ENCODE peak calls at places on chromosomes 7 and 10, in six cellular contexts. Q, P, H, L, G and X are unnamed samples.

GRCh38 chr10:31954410-31955191 is 26.0 kb upstream of the ARHGAP12 start:
- DNase-seq in L (no peak), H (no peak), P (no peak), Q (no peak), G (no peak), X (no peak)

GRCh38 chr10:89591111-89591795 is 53.8 kb downstream of the PANK1 start:
- DNase-seq in G (peak), Q (peak), P (no peak), H (no peak), L (no peak), X (no peak)

GRCh38 chr10:34024708-34025425 is 690.4 kb upstream of the NRP1 start:
- DNase-seq in L (peak), G (no peak), H (peak), P (no peak), Q (no peak), X (no peak)

GRCh38 chr10:11113156-11113555 is 95.5 kb downstream of the CELF2 start:
- DNase-seq in Q (no peak), P (no peak), L (no peak), H (no peak), G (no peak), X (no peak)

GRCh38 chr7:122394512-122394911 is 90.0 kb upstream of the FEZF1 start:
- DNase-seq in H (no peak), G (no peak), P (no peak), Q (no peak), L (no peak), X (no peak)

GRCh38 chr10:43074409-43074808 is 2.5 kb upstream of the RET start:
- DNase-seq in L (no peak), Q (no peak), P (no peak), G (no peak), H (no peak), X (no peak)

GRCh38 chr7:139358541-139359365 is 941 bp upstream of the LUC7L2 start:
- DNase-seq in H (peak), P (peak), G (peak), Q (peak), L (peak), X (peak)

GRCh38 chr7:22094413-22095304 is 149.0 kb upstream of the CDCA7L start:
- DNase-seq in L (no peak), Q (no peak), P (no peak), H (peak), G (no peak), X (peak)

GRCh38 chr10:103912759-103913158 is 5.2 kb downstream of the STN1 start:
- DNase-seq in P (no peak), L (no peak), Q (no peak), H (no peak), G (no peak), X (no peak)

GRCh38 chr10:113097046-113097415 is 147.0 kb downstream of the TCF7L2 start:
- DNase-seq in H (no peak), G (no peak), L (no peak), Q (no peak), P (no peak), X (no peak)

GRCh38 chr10:71648595-71649320 is 70.8 kb downstream of the C10orf105 start:
- DNase-seq in L (no peak), P (no peak), Q (no peak), H (no peak), G (no peak), X (no peak)

GRCh38 chr7:130758429-130759056 is 24.5 kb upstream of the KLF14 start:
- DNase-seq in G (no peak), Q (peak), H (peak), L (peak), P (no peak), X (peak)

GRCh38 chr10:45375101-45375500 is 1.1 kb downstream of the ALOX5 start:
- DNase-seq in Q (peak), H (no peak), G (no peak), P (no peak), L (no peak), X (no peak)

GRCh38 chr10:61350068-61350467 is 103.1 kb downstream of the TMEM26 start:
- DNase-seq in P (no peak), L (no peak), Q (no peak), H (no peak), G (no peak), X (no peak)

GRCh38 chr7:23680417-23681405 is 712 bp downstream of the FAM221A start:
- DNase-seq in H (peak), L (peak), Q (peak), G (peak), P (peak), X (peak)

GRCh38 chr10:119203006-119203405 is 4.4 kb upstream of the GRK5 start:
- DNase-seq in Q (no peak), P (no peak), G (no peak), H (peak), L (no peak), X (peak)

GRCh38 chr7:52911326-52911725 is 124.1 kb upstream of the POM121L12 start:
- DNase-seq in G (no peak), P (no peak), Q (no peak), H (no peak), L (no peak), X (no peak)

GRCh38 chr10:90999512-91000172 is 78.8 kb upstream of the ANKRD1 start:
- DNase-seq in H (no peak), G (no peak), Q (no peak), L (no peak), P (no peak), X (no peak)

GRCh38 chr10:50420166-50420565 is 168.8 kb upstream of the ASAH2 start:
- DNase-seq in Q (no peak), G (no peak), P (no peak), H (no peak), L (no peak), X (no peak)